ENCODE peak calls at places on chromosomes 12 and 14, in six cellular contexts. L is IMR-90, I is lower lobe of right lung, W is uterus, F is stomach, P is thyroid gland. E is an unnamed sample.

GRCh38 chr12:585062-586061 is 77.9 kb downstream of the NINJ2 start:
- DNase-seq in F (no peak), L (no peak), I (no peak), P (no peak), W (no peak), E (no peak)

GRCh38 chr12:19757317-19757877 is 318.1 kb downstream of the AEBP2 start:
- DNase-seq in L (peak), F (no peak), I (no peak), W (no peak), P (no peak), E (no peak)

GRCh38 chr14:61462566-61463195 is 141.3 kb downstream of the PRKCH start:
- DNase-seq in W (no peak), L (peak), I (no peak), F (no peak), P (peak), E (no peak)

GRCh38 chr12:125185311-125185739 is 120.1 kb downstream of the AACS start:
- DNase-seq in W (no peak), P (no peak), L (no peak), F (no peak), I (no peak), E (no peak)

GRCh38 chr12:105352940-105353635 is 22.6 kb downstream of the C12orf75 start:
- DNase-seq in L (no peak), I (no peak), P (peak), F (peak), W (no peak), E (no peak)

GRCh38 chr12:96240656-96241055 is 46.5 kb downstream of the ELK3 start:
- DNase-seq in F (no peak), I (no peak), L (no peak), W (no peak), P (no peak), E (no peak)

GRCh38 chr12:51980051-51980808 is 26.5 kb upstream of the TAMALIN start:
- DNase-seq in F (peak), P (peak), L (peak), I (peak), W (peak), E (no peak)

GRCh38 chr12:105706321-105706972 is 376.0 kb downstream of the C12orf75 start:
- DNase-seq in I (no peak), P (no peak), W (no peak), L (peak), F (no peak), E (no peak)

GRCh38 chr12:96103067-96103650 is 67.8 kb upstream of the LTA4H start:
- DNase-seq in I (no peak), L (no peak), F (no peak), P (no peak), W (no peak), E (no peak)

GRCh38 chr12:21751517-21751916 is 23.0 kb downstream of the KCNJ8 start:
- DNase-seq in P (no peak), I (no peak), L (peak), W (no peak), F (no peak), E (no peak)

GRCh38 chr12:63845726-63846125 is 1.2 kb downstream of the SRGAP1 start:
- DNase-seq in W (no peak), L (peak), I (no peak), P (no peak), F (no peak), E (no peak)
- H3K27ac ChIP-seq in W (no peak), L (peak), I (no peak), P (no peak), F (no peak), E (no peak)

DNA sequence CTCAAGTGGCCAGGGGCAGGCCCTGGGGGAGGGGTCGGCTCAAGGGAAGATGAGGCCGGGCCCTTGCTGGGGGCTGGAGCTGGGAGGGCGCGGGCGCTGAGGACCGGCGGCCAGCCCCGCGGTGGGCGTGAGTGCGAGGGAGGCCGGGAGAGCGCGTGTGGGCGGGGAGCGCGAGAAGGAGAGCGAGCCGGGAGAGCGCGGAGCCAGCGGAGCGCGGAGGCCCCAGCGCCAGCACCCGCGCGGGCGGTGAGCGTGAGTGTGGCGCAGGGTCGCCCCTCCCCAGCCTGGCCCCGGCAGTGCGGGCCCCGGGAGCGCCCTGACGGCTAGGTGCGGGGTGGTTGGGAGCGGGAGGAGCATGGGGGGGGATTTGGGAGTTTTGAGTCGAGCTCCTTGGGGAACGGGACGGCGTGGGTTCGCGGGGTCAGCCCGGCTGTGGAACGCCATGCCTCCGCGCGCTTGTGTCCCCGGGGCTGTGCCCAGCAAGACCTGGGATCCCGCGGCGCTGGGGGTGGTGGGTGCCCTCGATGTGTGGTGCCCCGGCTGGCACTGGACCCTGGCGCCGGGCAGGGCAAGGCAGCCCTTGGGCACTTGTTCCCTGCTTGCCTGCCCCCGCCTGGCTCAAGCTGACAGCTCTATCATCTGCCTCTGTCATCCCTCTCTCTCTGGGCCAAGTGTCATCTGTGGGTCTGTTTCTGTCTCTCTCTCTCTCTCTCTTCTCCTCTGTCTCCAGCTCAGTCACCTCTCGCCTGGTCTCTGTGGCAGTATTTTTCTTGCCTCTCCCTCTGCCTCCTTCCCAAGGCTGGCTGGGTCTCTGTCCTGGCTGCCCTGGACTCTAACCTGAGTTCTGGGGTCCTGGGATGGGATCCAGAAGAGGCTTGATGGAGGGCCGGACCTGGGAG is at the start of gene LBHD2:
- DNase-seq in W (no peak), P (no peak), I (peak), L (peak), F (no peak), E (no peak)
- H3K27ac ChIP-seq in W (no peak), P (no peak), I (no peak), L (no peak), F (no peak), E (no peak)

DNA sequence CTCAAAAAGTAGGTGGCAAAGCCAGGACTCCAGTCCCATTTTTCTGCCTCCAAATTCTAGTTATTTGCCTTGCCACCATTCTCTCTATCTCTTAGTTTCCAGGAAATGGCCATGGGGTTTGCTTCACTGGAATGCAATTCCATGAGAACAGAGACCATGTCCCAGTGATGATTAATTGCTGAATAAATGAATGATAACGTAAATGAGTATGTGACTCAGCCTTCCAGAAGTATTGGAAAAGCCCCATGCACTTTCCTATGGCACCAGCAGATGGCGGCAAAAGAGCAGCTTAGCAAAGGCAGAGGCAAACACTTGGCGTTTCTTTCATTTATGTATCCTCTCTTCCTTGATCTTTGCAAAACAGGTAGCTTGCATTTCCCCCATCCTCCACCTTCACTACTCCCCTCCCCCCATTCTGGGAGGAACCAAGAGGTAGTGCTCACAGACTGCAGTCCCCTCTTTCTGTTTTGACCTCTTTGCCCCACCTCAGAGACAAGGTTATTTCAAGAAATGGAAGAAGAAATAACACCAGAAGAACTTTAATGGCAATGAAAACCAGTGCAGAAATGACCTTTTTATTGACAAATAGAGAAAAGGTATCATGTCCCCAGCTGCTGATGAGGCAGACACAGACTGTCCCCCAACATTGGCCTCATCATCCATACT is 21.3 kb downstream of the TBX3 start:
- DNase-seq in W (peak), L (peak), F (peak), I (peak), P (peak), E (peak)
- H3K27ac ChIP-seq in W (no peak), L (no peak), F (no peak), I (no peak), P (peak), E (no peak)

GRCh38 chr14:20802341-20803084 is at the start of gene RNASE1:
- DNase-seq in L (no peak), F (peak), P (peak), I (peak), W (no peak), E (no peak)
- H3K27ac ChIP-seq in L (no peak), F (peak), P (no peak), I (peak), W (peak), E (peak)

DNA sequence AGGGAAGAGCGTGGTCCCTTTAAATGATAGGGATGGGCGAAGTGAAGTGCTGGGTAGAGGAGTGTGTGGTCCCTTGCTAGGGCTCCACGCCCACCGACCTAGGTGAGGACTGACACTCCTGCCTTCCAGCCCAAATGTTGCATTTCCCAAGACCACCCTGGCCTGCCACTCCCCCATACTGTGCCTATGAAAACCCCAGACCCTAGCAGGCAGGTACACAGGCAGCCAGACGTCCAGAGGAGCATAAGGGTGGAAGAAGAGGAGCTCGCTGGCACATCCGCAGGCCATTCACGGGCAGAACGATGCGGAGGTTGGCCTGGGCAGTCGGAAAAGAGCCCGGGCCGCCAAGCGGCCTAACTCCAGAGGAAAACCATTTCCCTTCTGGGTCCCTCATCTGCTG is 817 bp upstream of the IPO8 start:
- DNase-seq in F (no peak), I (no peak), P (peak), L (no peak), W (no peak), E (no peak)
- H3K27ac ChIP-seq in F (no peak), I (peak), P (no peak), L (no peak), W (peak), E (no peak)

GRCh38 chr12:32100361-32100760 is 6.3 kb upstream of the BICD1 start:
- DNase-seq in W (no peak), P (no peak), L (no peak), F (no peak), I (no peak), E (no peak)
- H3K27ac ChIP-seq in W (no peak), P (no peak), L (no peak), F (no peak), I (no peak), E (no peak)